ENCODE peak calls at places on chromosomes 12 and 14, in ten cellular contexts. M is mesenchymal stem cell, D is mucosa of descending colon, Z is IMR-90, F is cardiac muscle cell, H is sigmoid colon, L is HepG2, K is HCT116, Y is A673, S is adrenal gland. G is an unnamed sample.

GRCh38 chr12:12195516-12195915 is 71.3 kb downstream of the LRP6 start:
- DNase-seq in M (no peak), D (no peak), Z (no peak), F (no peak), H (no peak), L (no peak), K (no peak), Y (no peak), S (no peak), G (no peak)

GRCh38 chr12:101823891-101824290 is 6.9 kb downstream of the GNPTAB start:
- DNase-seq in M (peak; percentile 50), D (no peak), Z (no peak), F (peak; percentile 44), H (peak; percentile 65), L (peak; percentile 21), K (peak; percentile 33), Y (peak; percentile 88), S (peak; percentile 46), G (no peak)

GRCh38 chr12:21296751-21297406 is 37.8 kb downstream of the SLCO1A2 start:
- DNase-seq in M (peak; percentile 18), D (no peak), Z (peak; percentile 2), F (peak; percentile 25), H (no peak), L (no peak), K (no peak), Y (peak; percentile 15), S (no peak), G (no peak)

GRCh38 chr12:48814313-48815280 is 3.7 kb upstream of the CACNB3 start:
- DNase-seq in M (peak; percentile 83), D (peak; percentile 91), Z (peak; percentile 75), F (peak; percentile 85), H (peak; percentile 94), L (peak; percentile 42), K (peak; percentile 39), Y (peak; percentile 73), S (peak; percentile 85), G (peak; percentile 93)

GRCh38 chr12:96190403-96191170 is 3.6 kb upstream of the ELK3 start:
- DNase-seq in M (peak; percentile 33), D (no peak), Z (peak; percentile 65), F (no peak), H (no peak), L (peak; percentile 23), K (no peak), Y (no peak), S (no peak), G (no peak)

GRCh38 chr14:35352274-35353233 is 52.0 kb downstream of the NFKBIA start:
- DNase-seq in M (no peak), D (no peak), Z (no peak), F (no peak), H (peak; percentile 66), L (no peak), K (no peak), Y (no peak), S (no peak), G (no peak)

GRCh38 chr14:49861581-49861922 is 9.0 kb upstream of the NEMF start:
- DNase-seq in M (peak; percentile 88), D (peak; percentile 73), Z (peak; percentile 87), F (peak; percentile 94), H (peak; percentile 91), L (no peak), K (no peak), Y (peak; percentile 80), S (peak; percentile 74), G (peak; percentile 86)

GRCh38 chr14:104390941-104391901 is 188.3 kb upstream of the C14orf180 start:
- DNase-seq in M (no peak), D (no peak), Z (no peak), F (no peak), H (peak; percentile 55), L (no peak), K (no peak), Y (no peak), S (no peak), G (peak; percentile 62)

GRCh38 chr12:11949738-11950403 is 120.9 kb upstream of the BCL2L14 start:
- DNase-seq in M (no peak), D (peak; percentile 52), Z (no peak), F (no peak), H (no peak), L (no peak), K (no peak), Y (no peak), S (peak; percentile 36), G (no peak)

GRCh38 chr12:41557081-41557480 is 369.0 kb downstream of the PDZRN4 start:
- DNase-seq in M (no peak), D (no peak), Z (no peak), F (no peak), H (no peak), L (no peak), K (no peak), Y (no peak), S (no peak), G (no peak)

GRCh38 chr12:466039-466438 is 6.3 kb downstream of the B4GALNT3 start:
- DNase-seq in M (no peak), D (no peak), Z (no peak), F (no peak), H (no peak), L (no peak), K (no peak), Y (no peak), S (peak; percentile 65), G (no peak)

GRCh38 chr12:69880566-69880965 is 55.5 kb downstream of the MYRFL start:
- DNase-seq in M (no peak), D (no peak), Z (peak; percentile 38), F (peak; percentile 49), H (no peak), L (no peak), K (peak; percentile 22), Y (peak; percentile 48), S (no peak), G (no peak)

GRCh38 chr12:118494776-118495175 is 118.4 kb downstream of the SUDS3 start:
- DNase-seq in M (no peak), D (no peak), Z (no peak), F (no peak), H (no peak), L (no peak), K (no peak), Y (no peak), S (no peak), G (no peak)

GRCh38 chr14:96177766-96178377 is 26.8 kb upstream of the BDKRB2 start:
- DNase-seq in M (peak; percentile 24), D (no peak), Z (no peak), F (peak; percentile 52), H (peak; percentile 73), L (no peak), K (no peak), Y (no peak), S (no peak), G (peak; percentile 54)

GRCh38 chr12:105329926-105330282 is 587 bp upstream of the C12orf75 start:
- DNase-seq in M (no peak), D (no peak), Z (no peak), F (no peak), H (no peak), L (no peak), K (no peak), Y (no peak), S (no peak), G (no peak)

GRCh38 chr12:105330938-105331804 is 680 bp downstream of the C12orf75 start:
- DNase-seq in M (peak; percentile 39), D (peak; percentile 66), Z (no peak), F (no peak), H (no peak), L (no peak), K (no peak), Y (peak; percentile 47), S (peak; percentile 10), G (peak; percentile 74)

GRCh38 chr12:105330283-105330937 is at the start of gene C12orf75:
- DNase-seq in M (peak; percentile 74), D (peak; percentile 90), Z (peak; percentile 68), F (peak; percentile 67), H (peak; percentile 70), L (peak; percentile 67), K (peak; percentile 54), Y (peak; percentile 89), S (peak; percentile 45), G (peak; percentile 90)

GRCh38 chr12:105332925-105333324 is 2.4 kb downstream of the C12orf75 start:
- DNase-seq in M (no peak), D (no peak), Z (no peak), F (no peak), H (no peak), L (no peak), K (no peak), Y (no peak), S (no peak), G (no peak)

GRCh38 chr12:105331805-105332251 is 1.3 kb downstream of the C12orf75 start:
- DNase-seq in M (no peak), D (no peak), Z (no peak), F (no peak), H (no peak), L (peak; percentile 32), K (no peak), Y (no peak), S (no peak), G (no peak)
- H3K4me1 ChIP-seq in M (peaks cover 11% of the 10 kb centered on the region), D (peaks cover 12% of the 10 kb centered on the region), Z (peaks cover 21% of the 10 kb centered on the region), F (peaks cover 40% of the 10 kb centered on the region), H (peaks cover 5% of the 10 kb centered on the region), L (peaks cover 18% of the 10 kb centered on the region), K (peaks cover 14% of the 10 kb centered on the region), Y (peaks cover 9% of the 10 kb centered on the region), S (peaks cover 7% of the 10 kb centered on the region), G (peaks cover 11% of the 10 kb centered on the region)

GRCh38 chr12:8087666-8088065 is 5.6 kb downstream of the NECAP1 start:
- DNase-seq in M (no peak), D (no peak), Z (no peak), F (no peak), H (no peak), L (no peak), K (no peak), Y (no peak), S (no peak), G (no peak)
- H3K4me1 ChIP-seq in M (peaks cover 3% of the 10 kb centered on the region), D (peaks cover 11% of the 10 kb centered on the region), Z (no peaks in the 10 kb centered on the region), F (peaks cover 4% of the 10 kb centered on the region), H (peaks cover 16% of the 10 kb centered on the region), L (peaks cover 18% of the 10 kb centered on the region), K (no peaks in the 10 kb centered on the region), Y (peaks cover 12% of the 10 kb centered on the region), S (peaks cover 38% of the 10 kb centered on the region), G (no peaks in the 10 kb centered on the region)

DNA sequence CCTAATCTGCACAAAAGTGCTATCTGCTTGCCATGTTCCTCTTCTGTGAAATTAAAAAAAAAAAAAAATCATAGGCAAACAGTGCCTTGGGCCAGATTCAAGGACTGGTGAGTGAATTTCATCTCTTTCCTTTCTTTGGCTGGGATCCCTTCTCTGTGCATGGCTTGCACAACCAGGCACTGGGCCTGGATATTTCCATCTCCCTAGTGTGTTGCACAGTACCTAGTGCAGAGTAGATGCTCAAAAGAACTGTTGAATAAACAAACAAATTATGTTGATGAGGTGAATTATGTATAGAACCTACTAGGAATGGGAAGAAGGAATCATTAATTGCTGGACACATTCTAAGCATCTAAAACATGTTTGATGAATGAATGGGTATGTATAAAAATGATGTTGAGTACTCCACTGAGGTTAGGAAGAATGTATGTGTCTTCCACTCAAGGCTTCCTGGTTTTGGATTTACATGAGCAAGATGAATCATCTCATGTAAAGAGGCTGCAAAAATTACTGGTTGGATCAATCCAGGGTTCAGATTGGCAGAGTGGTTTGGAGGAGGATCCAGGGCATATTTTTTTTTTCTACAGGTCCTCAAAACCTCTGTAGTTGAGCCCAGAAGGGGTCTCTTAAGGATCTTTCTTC is 93.2 kb downstream of the EMP1 start:
- DNase-seq in M (no peak), D (no peak), Z (no peak), F (peak; percentile 37), H (no peak), L (no peak), K (no peak), Y (no peak), S (peak; percentile 65), G (no peak)
- H3K4me1 ChIP-seq in M (no peaks in the 10 kb centered on the region), D (no peaks in the 10 kb centered on the region), Z (no peaks in the 10 kb centered on the region), F (no peaks in the 10 kb centered on the region), H (no peaks in the 10 kb centered on the region), L (no peaks in the 10 kb centered on the region), K (no peaks in the 10 kb centered on the region), Y (no peaks in the 10 kb centered on the region), S (peaks cover 5% of the 10 kb centered on the region), G (no peaks in the 10 kb centered on the region)

GRCh38 chr14:99568567-99569560 is 35.1 kb downstream of the CCDC85C start:
- DNase-seq in M (peak; percentile 72), D (no peak), Z (peak; percentile 63), F (peak; percentile 75), H (peak; percentile 84), L (no peak), K (no peak), Y (peak; percentile 35), S (peak; percentile 47), G (no peak)
- H3K4me1 ChIP-seq in M (peaks cover 65% of the 10 kb centered on the region), D (peaks cover 58% of the 10 kb centered on the region), Z (peaks cover 44% of the 10 kb centered on the region), F (peaks cover 100% of the 10 kb centered on the region), H (peaks cover 100% of the 10 kb centered on the region), L (peaks cover 100% of the 10 kb centered on the region), K (peaks cover 48% of the 10 kb centered on the region), Y (peaks cover 38% of the 10 kb centered on the region), S (peaks cover 87% of the 10 kb centered on the region), G (peaks cover 54% of the 10 kb centered on the region)

G was measured in kidney.